ENCODE peak calls at places on chromosomes 2 and 18, in seven cellular contexts. Z is stimulated activated CD4-positive, alpha-beta T cell treated with anti-CD3 and anti-CD28 coated beads, Interleukin-2, amount 100 ng/mL, for 24 hours; S is iris pigment epithelial cell; F is memory B cell; E is heart right ventricle; C is CD8-positive, alpha-beta memory T cell; N is HEK293T. D is an unnamed sample.

GRCh38 chr2:28445448-28446258 is 50.2 kb upstream of the PLB1 start:
- DNase-seq in Z (peak), S (peak), F (no peak), E (no peak), C (no peak), N (no peak), D (no peak)

GRCh38 chr2:164620873-164621760 is at the start of gene GRB14:
- DNase-seq in Z (no peak), S (peak), F (no peak), E (peak), C (no peak), N (peak), D (no peak)

GRCh38 chr2:134466141-134466540 is 212.3 kb downstream of the MGAT5 start:
- DNase-seq in Z (peak), S (no peak), F (no peak), E (no peak), C (peak), N (no peak), D (no peak)

GRCh38 chr18:10094608-10095137 is 180.9 kb downstream of the VAPA start:
- DNase-seq in Z (no peak), S (no peak), F (no peak), E (no peak), C (no peak), N (no peak), D (no peak)

GRCh38 chr2:26599387-26599786 is 41.8 kb downstream of the CIB4 start:
- DNase-seq in Z (no peak), S (no peak), F (no peak), E (no peak), C (no peak), N (no peak), D (no peak)

GRCh38 chr2:32289165-32290054 is 11.7 kb downstream of the YIPF4 start:
- DNase-seq in Z (no peak), S (peak), F (no peak), E (no peak), C (no peak), N (no peak), D (no peak)

GRCh38 chr18:47701133-47701532 is 229.3 kb downstream of the SMAD2 start:
- DNase-seq in Z (no peak), S (no peak), F (no peak), E (no peak), C (no peak), N (no peak), D (no peak)

GRCh38 chr2:9144617-9145016 is 62.0 kb upstream of the ASAP2 start:
- DNase-seq in Z (no peak), S (no peak), F (no peak), E (no peak), C (no peak), N (no peak), D (no peak)

GRCh38 chr2:172285010-172285621 is 142.3 kb upstream of the ITGA6 start:
- DNase-seq in Z (no peak), S (peak), F (no peak), E (peak), C (no peak), N (peak), D (no peak)

GRCh38 chr18:12011962-12012549 is 30.7 kb downstream of the IMPA2 start:
- DNase-seq in Z (no peak), S (peak), F (no peak), E (peak), C (no peak), N (no peak), D (no peak)

GRCh38 chr18:79156330-79156729 is 87.1 kb downstream of the ATP9B start:
- DNase-seq in Z (no peak), S (peak), F (no peak), E (no peak), C (no peak), N (no peak), D (no peak)

GRCh38 chr2:73257021-73257420 is 22.9 kb downstream of the CCT7 start:
- DNase-seq in Z (no peak), S (no peak), F (no peak), E (no peak), C (no peak), N (no peak), D (no peak)

GRCh38 chr2:69518836-69519235 is 81.6 kb upstream of the NFU1 start:
- DNase-seq in Z (no peak), S (no peak), F (no peak), E (no peak), C (no peak), N (no peak), D (no peak)

GRCh38 chr18:47191956-47192355 is 15.8 kb upstream of the IER3IP1 start:
- DNase-seq in Z (no peak), S (peak), F (no peak), E (no peak), C (no peak), N (no peak), D (no peak)

GRCh38 chr2:11683486-11683885 is 13.5 kb upstream of the NTSR2 start:
- DNase-seq in Z (no peak), S (no peak), F (no peak), E (no peak), C (no peak), N (no peak), D (no peak)

D was measured in activated B cell treated with CpG ODN at 0.5 μM for 24 hours.